ENCODE peak calls at places on chromosomes 4 and X, in ten cellular contexts. A is spleen, C is suprapubic skin, R is AG10803, H is H9, B is omental fat pad, N is body of pancreas, G is lower leg skin, U is psoas muscle, W is astrocyte of the spinal cord. E is an unnamed sample.

GRCh38 chr4:185523862-185524261 is 11.4 kb downstream of the PDLIM3 start:
- DNase-seq in H (no peak), G (no peak), R (no peak), N (no peak), A (no peak), W (no peak), U (no peak), C (no peak), B (no peak), E (no peak)

GRCh38 chrX:110045988-110046387 is 43.1 kb downstream of the TMEM164 start:
- DNase-seq in G (no peak), C (no peak), A (no peak), H (no peak), W (no peak), R (no peak), B (no peak), U (no peak), N (peak; percentile 26), E (no peak)

GRCh38 chr4:24798036-24798610 is 2.8 kb downstream of the SOD3 start:
- DNase-seq in R (no peak), B (no peak), N (no peak), W (no peak), C (no peak), A (no peak), G (no peak), U (no peak), H (no peak), E (no peak)

GRCh38 chr4:145492376-145492775 is 10.7 kb downstream of the SMAD1 start:
- DNase-seq in H (no peak), C (no peak), U (no peak), W (no peak), G (no peak), B (no peak), A (no peak), R (no peak), N (no peak), E (no peak)

GRCh38 chr4:48261288-48261687 is 8.3 kb downstream of the TEC start:
- DNase-seq in A (no peak), G (no peak), N (no peak), B (no peak), U (no peak), W (peak; percentile 65), H (no peak), R (no peak), C (no peak), E (no peak)

GRCh38 chr4:23290656-23291055 is 597.9 kb downstream of the GBA3 start:
- DNase-seq in U (no peak), W (peak; percentile 0), N (no peak), R (no peak), H (no peak), B (no peak), A (no peak), G (no peak), C (no peak), E (no peak)

GRCh38 chr4:15779336-15779735 is 1.2 kb downstream of the CD38 start:
- DNase-seq in W (peak; percentile 51), G (peak; percentile 51), U (peak; percentile 43), N (peak; percentile 56), C (peak; percentile 60), R (peak; percentile 50), A (no peak), H (peak; percentile 51), B (no peak), E (no peak)

GRCh38 chrX:13223868-13224555 is 95.8 kb downstream of the ATXN3L start:
- DNase-seq in N (no peak), B (no peak), R (peak; percentile 87), A (no peak), C (no peak), W (peak; percentile 90), H (no peak), G (peak; percentile 15), U (no peak), E (no peak)

GRCh38 chr4:177116161-177116560 is 193.5 kb upstream of the NEIL3 start:
- DNase-seq in U (no peak), H (no peak), R (no peak), N (no peak), C (no peak), G (no peak), W (no peak), B (no peak), A (no peak), E (no peak)

GRCh38 chrX:19375546-19375945 is 31.8 kb downstream of the PDHA1 start:
- DNase-seq in G (no peak), A (peak; percentile 75), W (no peak), U (no peak), N (no peak), H (no peak), C (no peak), B (no peak), R (no peak), E (no peak)

GRCh38 chrX:131609480-131609879 is 65.6 kb downstream of the OR13H1 start:
- DNase-seq in H (peak; percentile 31), C (no peak), U (no peak), N (no peak), R (no peak), G (no peak), A (no peak), W (no peak), B (no peak), E (no peak)

GRCh38 chr4:172708184-172708583 is 460.4 kb upstream of the GALNT7 start:
- DNase-seq in W (no peak), C (no peak), N (no peak), B (no peak), H (peak; percentile 26), G (no peak), A (no peak), U (no peak), R (no peak), E (no peak)

GRCh38 chr4:109465065-109465464 is 31.4 kb downstream of the SEC24B start:
- DNase-seq in N (peak; percentile 13), A (no peak), C (no peak), W (peak; percentile 19), B (no peak), U (no peak), R (peak; percentile 31), H (no peak), G (peak; percentile 22), E (no peak)

GRCh38 chrX:54891573-54891972 is 29.1 kb upstream of the TRO start:
- DNase-seq in B (no peak), N (peak; percentile 52), W (peak; percentile 33), G (no peak), C (no peak), R (peak; percentile 37), A (no peak), H (no peak), U (no peak), E (no peak)

GRCh38 chrX:1763294-1763693 is 148.4 kb downstream of the ASMT start:
- DNase-seq in G (no peak), N (no peak), A (no peak), R (no peak), B (no peak), H (no peak), U (no peak), C (no peak), W (no peak), E (no peak)

DNA sequence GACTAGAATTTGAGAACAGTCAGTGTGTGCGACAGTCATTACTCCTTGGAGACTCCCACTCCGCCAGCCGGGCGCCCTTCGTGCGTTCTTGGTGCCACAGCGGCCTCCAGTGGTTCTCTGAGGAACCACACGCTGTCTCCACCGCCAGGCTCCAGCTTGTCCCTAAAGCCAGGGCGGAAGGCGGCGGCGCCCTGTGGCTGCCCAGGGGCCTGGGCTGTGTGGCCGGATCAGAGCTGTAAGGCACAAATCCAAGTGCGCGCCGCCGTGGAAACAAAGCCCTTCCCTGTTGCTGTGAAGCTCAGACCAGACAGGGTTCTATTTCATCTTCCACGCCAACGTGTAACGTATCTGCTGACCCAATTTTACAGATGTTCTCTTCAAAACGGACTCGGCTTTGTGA is 34.1 kb downstream of the IDS start:
- DNase-seq in A (peak; percentile 90), H (peak; percentile 85), C (peak; percentile 75), R (peak; percentile 56), G (peak; percentile 68), B (peak; percentile 53), U (peak; percentile 72), W (peak; percentile 64), N (peak; percentile 85), E (peak; percentile 86)
- TF ChIP-seq CTCF in A (peak; percentile 86), H (peak; percentile 87), C (peak; percentile 42), R (peak; percentile 65), G (no peak), B (no peak), U (peak; percentile 88), W (peak; percentile 76), N (peak; percentile 81), E (peak; percentile 88)

GRCh38 chrX:4550018-4550417 is 836.6 kb upstream of the PRKX start:
- DNase-seq in G (no peak), B (no peak), W (no peak), H (peak; percentile 60), N (peak; percentile 10), R (no peak), U (no peak), C (no peak), A (no peak), E (no peak)
- TF ChIP-seq CTCF in G (no peak), B (no peak), W (peak; percentile 4), H (peak; percentile 70), N (no peak), R (no peak), U (no peak), C (no peak), A (no peak), E (peak; percentile 50)

DNA sequence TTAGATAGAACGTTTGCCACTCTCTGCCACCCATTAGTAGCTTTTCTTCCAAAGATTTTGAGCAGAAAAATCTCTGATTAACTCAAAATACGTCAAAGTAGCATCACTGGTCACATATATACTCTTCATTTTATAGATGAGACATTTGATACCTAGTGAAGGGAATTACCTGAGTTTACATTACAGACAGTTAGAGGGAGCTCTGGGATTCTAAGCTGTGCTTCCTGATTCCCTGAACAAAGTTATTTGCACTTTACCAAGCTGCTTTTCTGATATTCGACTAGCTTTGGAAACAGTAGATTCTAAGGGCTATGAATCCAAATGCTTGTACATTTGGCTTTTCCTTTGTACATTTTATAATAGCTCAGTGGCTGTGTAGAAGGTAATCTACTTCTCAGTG is 1602.1 kb downstream of the STIM2 start:
- DNase-seq in R (no peak), N (no peak), W (no peak), A (no peak), U (no peak), H (no peak), G (no peak), C (no peak), B (no peak), E (no peak)
- TF ChIP-seq CTCF in R (no peak), N (no peak), W (no peak), A (no peak), U (no peak), H (peak; percentile 47), G (no peak), C (no peak), B (no peak), E (no peak)

DNA sequence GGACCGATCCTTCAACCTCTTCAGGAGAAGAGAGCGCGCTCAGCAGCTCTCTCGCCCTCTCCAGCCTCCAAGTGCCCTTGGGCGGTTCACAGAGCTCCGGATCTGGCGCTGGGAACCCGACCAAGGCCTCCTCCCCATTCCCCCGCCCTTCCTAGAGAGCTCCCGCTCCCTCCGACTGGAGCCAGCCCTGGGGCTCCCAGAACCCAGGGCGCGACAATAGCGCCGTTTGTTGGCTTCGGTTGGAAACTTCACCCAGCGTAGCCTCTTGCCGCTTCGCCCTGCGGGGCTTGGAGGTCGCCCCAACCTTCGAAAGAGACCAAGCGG is 3.1 kb upstream of the SOX3 start:
- DNase-seq in N (no peak), U (no peak), W (peak; percentile 35), A (no peak), G (no peak), R (no peak), C (no peak), H (peak; percentile 86), B (no peak), E (no peak)
- TF ChIP-seq CTCF in N (no peak), U (no peak), W (peak; percentile 63), A (no peak), G (no peak), R (peak; percentile 22), C (no peak), H (peak; percentile 93), B (no peak), E (peak; percentile 77)